ENCODE peak calls at places on chromosome 20, in four cellular contexts. Y is activated naive CD8-positive, alpha-beta T cell treated with anti-CD3 and anti-CD28 coated beads for 36 hours; L is IMR-90; X is heart right ventricle. Z is an unnamed sample.

GRCh38 chr20:62668441-62669027 is 26.2 kb downstream of the SLCO4A1 start:
- DNase-seq in Y (no peak), L (peak; percentile 74), X (peak; percentile 82), Z (peak; percentile 58)

GRCh38 chr20:53713328-53714056 is 119.9 kb upstream of the ZNF217 start:
- DNase-seq in Y (no peak), L (no peak), X (no peak), Z (no peak)

GRCh38 chr20:688809-689208 is 13.2 kb upstream of the SCRT2 start:
- DNase-seq in Y (no peak), L (peak; percentile 2), X (no peak), Z (no peak)

GRCh38 chr20:53866787-53867740 is 203.3 kb downstream of the BCAS1 start:
- DNase-seq in Y (no peak), L (no peak), X (no peak), Z (no peak)

GRCh38 chr20:62808211-62808865 is 3.7 kb downstream of the OGFR start:
- DNase-seq in Y (peak; percentile 73), L (peak; percentile 48), X (peak; percentile 66), Z (peak; percentile 81)

GRCh38 chr20:38308447-38308846 is 4.5 kb downstream of the BPI start:
- DNase-seq in Y (no peak), L (no peak), X (no peak), Z (no peak)

GRCh38 chr20:57934007-57934805 is 224.4 kb upstream of the PMEPA1 start:
- DNase-seq in Y (no peak), L (no peak), X (no peak), Z (no peak)

GRCh38 chr20:37220255-37220654 is 40.9 kb upstream of the MROH8 start:
- DNase-seq in Y (no peak), L (no peak), X (no peak), Z (no peak)

GRCh38 chr20:8144282-8145245 is 12.5 kb downstream of the PLCB1 start:
- DNase-seq in Y (no peak), L (peak; percentile 89), X (no peak), Z (no peak)

Z was measured in GM12892.